ENCODE peak calls at places on chromosome X, in five cellular contexts. L is omental fat pad, V is nephron progenitor cell, U is hepatocyte, M is lower leg skin. B is an unnamed sample.

GRCh38 chrX:2607113-2607512 is 84.0 kb upstream of the CD99 start:
- DNase-seq in M (no peak), L (no peak), V (no peak), U (no peak), B (no peak)

GRCh38 chrX:101729986-101730385 is 70.3 kb upstream of the ARMCX2 start:
- DNase-seq in M (no peak), L (no peak), V (no peak), U (no peak), B (no peak)

GRCh38 chrX:44305921-44306320 is 37.6 kb downstream of the EFHC2 start:
- DNase-seq in U (peak; percentile 4), V (no peak), L (no peak), M (no peak), B (no peak)

GRCh38 chrX:109880629-109881028 is 122.3 kb upstream of the TMEM164 start:
- DNase-seq in U (no peak), V (no peak), M (no peak), L (no peak), B (peak; percentile 76)

GRCh38 chrX:8868070-8868795 is 67.0 kb upstream of the FAM9A start:
- DNase-seq in V (peak; percentile 2), L (no peak), M (no peak), U (no peak), B (no peak)

GRCh38 chrX:19094654-19095053 is 27.6 kb downstream of the ADGRG2 start:
- DNase-seq in V (no peak), M (no peak), U (no peak), L (no peak), B (no peak)

GRCh38 chrX:150361070-150361776 is 1.9 kb upstream of the MAMLD1 start:
- DNase-seq in U (peak; percentile 40), M (no peak), V (peak; percentile 25), L (no peak), B (no peak)

GRCh38 chrX:545488-545887 is 85.1 kb upstream of the SHOX start:
- DNase-seq in L (no peak), V (peak; percentile 27), M (peak; percentile 23), U (no peak), B (no peak)

GRCh38 chrX:152520653-152521052 is 69.5 kb upstream of the GABRA3 start:
- DNase-seq in V (no peak), L (no peak), M (no peak), U (no peak), B (no peak)

GRCh38 chrX:147072747-147073146 is 258.2 kb upstream of the CXorf51A start:
- DNase-seq in M (no peak), L (no peak), V (no peak), U (no peak), B (no peak)

GRCh38 chrX:11888421-11888820 is 130.4 kb downstream of the MSL3 start:
- DNase-seq in M (no peak), V (no peak), L (no peak), U (no peak), B (no peak)

GRCh38 chrX:71615056-71615455 is 3.3 kb downstream of the CXCR3 start:
- DNase-seq in M (no peak), V (no peak), U (no peak), L (no peak), B (no peak)

GRCh38 chrX:104270916-104271512 is 16.3 kb upstream of the ESX1 start:
- DNase-seq in V (peak; percentile 49), L (no peak), U (peak; percentile 38), M (peak; percentile 21), B (no peak)

GRCh38 chrX:80285131-80285773 is 135.0 kb upstream of the TENT5D start:
- DNase-seq in U (peak; percentile 63), L (no peak), V (peak; percentile 31), M (no peak), B (no peak)

GRCh38 chrX:117543885-117544284 is 572.7 kb downstream of the KLHL13 start:
- DNase-seq in U (no peak), V (no peak), M (no peak), L (no peak), B (no peak)

GRCh38 chrX:18877472-18877871 is 106.4 kb downstream of the PHKA2 start:
- DNase-seq in V (no peak), U (peak; percentile 54), L (no peak), M (no peak), B (no peak)

GRCh38 chrX:115067812-115068211 is 50.4 kb upstream of the IL13RA2 start:
- DNase-seq in M (no peak), V (no peak), U (peak; percentile 8), L (no peak), B (no peak)

GRCh38 chrX:85288992-85289723 is 45.4 kb downstream of the ZNF711 start:
- DNase-seq in L (no peak), U (no peak), V (no peak), M (no peak), B (no peak)
- TF ChIP-seq CTCF in L (no peak), U (no peak), V (no peak), M (no peak), B (no peak)

GRCh38 chrX:154981116-154981411 is 41.5 kb downstream of the F8 start:
- DNase-seq in V (no peak), U (no peak), L (no peak), M (no peak), B (no peak)
- TF ChIP-seq CTCF in V (no peak), U (no peak), L (no peak), M (no peak), B (no peak)

GRCh38 chrX:83934220-83934619 is 73.3 kb downstream of the CYLC1 start:
- DNase-seq in L (no peak), M (no peak), V (no peak), U (no peak), B (no peak)
- TF ChIP-seq CTCF in L (no peak), M (no peak), V (no peak), U (peak; percentile 30), B (no peak)

DNA sequence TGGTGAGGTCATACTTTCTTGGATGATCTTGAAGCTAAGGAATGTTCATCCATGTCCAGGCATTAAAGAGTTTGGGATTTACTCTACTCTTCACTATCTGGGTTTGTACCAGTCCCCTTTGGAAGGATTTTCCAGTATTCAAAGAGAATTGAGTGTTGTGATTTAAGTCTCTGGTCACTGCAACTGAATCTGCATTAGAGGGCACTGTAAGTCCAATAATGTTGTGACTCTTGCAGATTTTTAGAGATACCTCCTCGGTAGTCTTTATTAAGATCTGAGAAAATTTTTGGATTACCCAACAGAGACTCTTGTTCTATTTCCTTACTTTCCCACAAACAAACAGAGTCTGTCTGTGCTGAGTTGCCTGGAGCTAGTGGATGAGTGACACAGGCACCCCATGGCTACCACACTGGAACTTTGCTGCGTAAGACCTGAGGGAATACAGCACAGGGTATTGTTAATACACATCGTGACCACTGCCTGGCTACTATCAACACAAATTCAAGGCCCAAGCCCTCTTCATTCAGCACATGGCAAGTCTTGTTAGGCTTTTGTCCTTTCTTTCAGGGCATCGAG is 357.1 kb upstream of the KLHL4 start:
- DNase-seq in M (no peak), V (no peak), L (no peak), U (no peak), B (no peak)
- TF ChIP-seq CTCF in M (no peak), V (no peak), L (no peak), U (no peak), B (no peak)

GRCh38 chrX:66028936-66029335 is 10.9 kb downstream of the VSIG4 start:
- DNase-seq in U (no peak), L (no peak), M (no peak), V (no peak), B (no peak)
- TF ChIP-seq CTCF in U (no peak), L (no peak), M (no peak), V (no peak), B (no peak)

GRCh38 chrX:13220916-13221315 is 98.9 kb downstream of the ATXN3L start:
- DNase-seq in L (no peak), M (no peak), V (no peak), U (peak; percentile 32), B (no peak)
- TF ChIP-seq CTCF in L (no peak), M (no peak), V (no peak), U (no peak), B (no peak)

DNA sequence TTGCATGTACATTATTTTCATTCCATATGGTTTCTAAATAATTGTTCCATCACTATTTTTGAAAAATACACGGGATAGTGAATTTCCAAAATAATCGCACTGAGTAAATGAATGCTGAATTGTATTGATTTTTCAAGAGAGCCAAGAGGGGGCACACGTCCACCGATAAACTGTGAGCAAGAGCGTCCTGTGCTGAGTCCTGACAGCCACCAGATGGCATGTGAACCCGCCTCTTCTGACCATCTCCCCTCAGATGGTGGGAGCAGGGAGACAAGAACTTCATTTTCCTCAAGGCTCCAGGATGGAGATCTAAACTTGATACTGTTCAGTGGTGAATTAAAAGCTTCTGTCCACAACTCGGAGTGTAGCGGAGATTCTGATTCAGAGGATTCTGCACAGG is 30.6 kb upstream of the IL9R start:
- DNase-seq in M (no peak), L (no peak), V (peak; percentile 16), U (peak; percentile 35), B (no peak)
- TF ChIP-seq CTCF in M (no peak), L (no peak), V (no peak), U (peak; percentile 48), B (no peak)

DNA sequence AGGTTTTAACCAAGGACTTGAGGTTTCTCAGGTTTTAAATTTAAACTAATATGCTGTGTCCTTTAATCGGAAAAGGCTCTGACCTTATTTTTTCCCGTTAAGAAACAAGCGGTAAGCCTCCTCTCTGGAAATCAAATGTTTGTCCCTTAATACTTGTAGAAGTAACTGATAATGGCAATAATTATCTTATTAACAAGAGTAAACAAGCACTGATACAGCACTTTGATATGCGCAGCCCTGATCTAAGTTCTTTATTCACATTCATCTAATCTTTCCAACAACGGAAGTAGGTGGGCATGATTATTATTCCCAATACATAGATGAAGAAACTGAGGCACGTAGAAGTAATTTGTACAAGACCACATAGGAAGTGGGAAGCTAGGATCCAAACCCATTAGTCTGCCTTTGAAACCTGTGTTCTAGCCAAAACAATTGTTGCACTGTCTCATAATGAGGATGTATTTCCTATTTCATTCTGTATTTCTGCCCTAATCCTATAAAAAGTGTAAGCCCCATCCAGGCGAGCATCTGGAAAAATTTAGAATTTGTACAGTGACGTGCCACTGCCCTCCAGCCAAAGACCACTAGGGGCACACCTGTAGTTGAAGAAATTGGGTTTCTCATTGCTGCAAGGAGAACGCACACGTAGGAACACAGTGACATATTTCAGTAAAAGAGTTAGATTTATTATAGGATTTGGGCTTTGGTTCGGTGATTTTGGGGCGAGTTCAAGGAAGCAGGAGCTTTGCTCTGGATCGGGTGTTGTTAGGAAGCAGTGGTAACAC is 605 bp downstream of the CXorf58 start:
- DNase-seq in L (no peak), U (peak; percentile 58), M (no peak), V (peak; percentile 20), B (no peak)
- TF ChIP-seq CTCF in L (no peak), U (peak; percentile 55), M (no peak), V (no peak), B (peak; percentile 44)

DNA sequence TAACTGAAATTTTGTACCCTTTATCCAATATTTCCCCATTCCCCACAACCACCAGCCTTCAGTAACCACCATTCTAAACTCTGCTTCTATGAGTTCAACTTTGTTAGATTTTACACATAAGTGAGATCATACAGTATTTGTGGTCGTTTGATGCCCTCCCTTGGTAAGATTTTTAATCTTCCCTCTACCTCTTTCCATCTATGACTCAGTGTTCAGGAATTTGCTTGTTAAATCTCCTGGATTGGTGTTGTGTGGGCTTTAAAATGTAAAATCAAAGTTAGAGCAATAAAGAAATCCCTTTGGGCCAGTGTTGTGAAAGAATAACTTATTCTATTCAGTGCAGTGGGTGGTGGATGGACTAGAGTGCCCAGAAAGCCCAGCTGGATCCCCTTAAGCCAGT is 37.4 kb downstream of the SLC16A2 start:
- DNase-seq in L (no peak), U (peak; percentile 18), V (no peak), M (no peak), B (no peak)
- TF ChIP-seq CTCF in L (no peak), U (peak; percentile 8), V (no peak), M (no peak), B (no peak)

B was measured in CD14-positive monocyte.